ENCODE peak calls at places on chromosome 11, in eight cellular contexts. Q is left cardiac atrium; X is NCI-H460; Z is stimulated activated CD4-positive, alpha-beta T cell treated with anti-CD3 and anti-CD28 coated beads, Interleukin-12 subunit alpha, Interleukin-12 subunit beta, amount 100 ng/mL, for 4 hours; D is HCT116; H is C1 segment of cervical spinal cord; I is gastrocnemius medialis; C is stimulated activated CD8-positive, alpha-beta memory T cell treated with anti-CD3 and anti-CD28 coated beads, Interleukin-2, amount 100 ng/mL, for 1 hour. E is an unnamed sample.

GRCh38 chr11:131867457-131868257 is 497.2 kb downstream of the NTM start:
- DNase-seq in Q (peak), X (peak), Z (no peak), D (no peak), H (peak), I (peak), C (no peak), E (no peak)

GRCh38 chr11:128501576-128502549 is 85.5 kb downstream of the ETS1 start:
- DNase-seq in Q (peak), X (no peak), Z (no peak), D (no peak), H (no peak), I (peak), C (no peak), E (no peak)

GRCh38 chr11:126413426-126413825 is 57.9 kb downstream of the ST3GAL4 start:
- DNase-seq in Q (no peak), X (no peak), Z (no peak), D (no peak), H (no peak), I (no peak), C (no peak), E (no peak)

GRCh38 chr11:126339866-126340434 is 15.5 kb upstream of the ST3GAL4 start:
- DNase-seq in Q (peak), X (no peak), Z (no peak), D (no peak), H (no peak), I (peak), C (no peak), E (no peak)

GRCh38 chr11:69670158-69670845 is 4.9 kb downstream of the LTO1 start:
- DNase-seq in Q (peak), X (peak), Z (peak), D (peak), H (peak), I (peak), C (peak), E (peak)

GRCh38 chr11:70080763-70081162 is 2.6 kb downstream of the ANO1 start:
- DNase-seq in Q (no peak), X (no peak), Z (no peak), D (peak), H (no peak), I (no peak), C (no peak), E (no peak)

GRCh38 chr11:45926001-45926401 is 3.5 kb downstream of the LARGE2 start:
- DNase-seq in Q (no peak), X (no peak), Z (no peak), D (no peak), H (no peak), I (no peak), C (no peak), E (no peak)

GRCh38 chr11:44310456-44311272 is 725 bp upstream of the ALX4 start:
- DNase-seq in Q (no peak), X (no peak), Z (no peak), D (no peak), H (no peak), I (no peak), C (no peak), E (no peak)

GRCh38 chr11:88435405-88435804 is 97.9 kb upstream of the CTSC start:
- DNase-seq in Q (no peak), X (no peak), Z (no peak), D (no peak), H (no peak), I (no peak), C (no peak), E (no peak)